ENCODE peak calls at places on chromosomes 1 and 21, in ten cellular contexts. G is HT1080; Z is kidney; D is sigmoid colon; I is Daoy; X is neural progenitor cell; K is SK-N-DZ; O is AG08395; B is pulmonary artery endothelial cell; S is stimulated activated naive B cell treated with anti-CD40 and anti-IgM and Interleukin-4, amounts not matched to agents 10 μg/mL and 1 μg/mL and 100 μg/mL, for 72 hours. F is an unnamed sample.

GRCh38 chr21:36917487-36918158 is 48.8 kb downstream of the HLCS start:
- DNase-seq in S (no peak), X (peak; percentile 71), Z (no peak), G (peak; percentile 20), K (no peak), I (peak; percentile 75), D (no peak), B (peak; percentile 24), O (peak; percentile 21), F (no peak)

GRCh38 chr1:41313661-41314131 is 47.5 kb upstream of the FOXO6 start:
- DNase-seq in O (no peak), G (no peak), X (peak; percentile 59), B (no peak), I (peak; percentile 41), S (no peak), D (no peak), Z (no peak), K (peak; percentile 40), F (peak; percentile 4)

GRCh38 chr1:114718661-114719423 is 2.3 kb upstream of the NRAS start:
- DNase-seq in S (no peak), O (no peak), X (no peak), K (no peak), G (peak; percentile 55), D (no peak), I (peak; percentile 60), B (no peak), Z (no peak), F (no peak)

GRCh38 chr1:181646723-181647122 is 163.4 kb downstream of the CACNA1E start:
- DNase-seq in S (no peak), Z (no peak), O (no peak), D (no peak), B (no peak), I (no peak), G (no peak), K (no peak), X (no peak), F (no peak)

GRCh38 chr21:18117116-18117515 is 127.5 kb upstream of the CHODL start:
- DNase-seq in X (no peak), G (no peak), K (no peak), S (no peak), Z (no peak), I (no peak), D (no peak), B (no peak), O (no peak), F (no peak)

GRCh38 chr1:63411081-63411480 is 43.7 kb downstream of the ALG6 start:
- DNase-seq in S (no peak), X (no peak), B (no peak), D (no peak), O (no peak), G (no peak), I (no peak), Z (no peak), K (no peak), F (no peak)

GRCh38 chr1:178275553-178275952 is 181.6 kb downstream of the RASAL2 start:
- DNase-seq in B (peak; percentile 20), X (no peak), G (peak; percentile 64), K (no peak), D (no peak), O (no peak), Z (no peak), I (peak; percentile 9), S (no peak), F (no peak)

GRCh38 chr1:162660598-162660997 is 28.3 kb downstream of the DDR2 start:
- DNase-seq in I (no peak), D (no peak), Z (no peak), K (no peak), O (no peak), S (no peak), X (no peak), B (no peak), G (no peak), F (no peak)

GRCh38 chr1:56080123-56080522 is 499.2 kb downstream of the PLPP3 start:
- DNase-seq in G (peak; percentile 91), X (no peak), S (no peak), I (peak; percentile 47), D (no peak), Z (no peak), B (peak; percentile 27), K (no peak), O (peak; percentile 36), F (no peak)

GRCh38 chr1:239247299-239247698 is 139.1 kb upstream of the CHRM3 start:
- DNase-seq in D (no peak), O (no peak), Z (no peak), S (no peak), B (no peak), X (no peak), K (no peak), G (no peak), I (no peak), F (no peak)

GRCh38 chr1:119225270-119225669 is 84.8 kb upstream of the WARS2 start:
- DNase-seq in Z (no peak), I (no peak), X (no peak), O (no peak), S (no peak), D (no peak), K (no peak), B (no peak), G (no peak), F (no peak)

GRCh38 chr1:234109840-234110239 is 205.4 kb downstream of the SLC35F3 start:
- DNase-seq in S (no peak), K (no peak), O (no peak), D (no peak), I (no peak), B (no peak), X (no peak), G (no peak), Z (no peak), F (no peak)

GRCh38 chr21:35291963-35292627 is 243.0 kb upstream of the RUNX1 start:
- DNase-seq in I (peak; percentile 56), K (no peak), Z (no peak), X (no peak), G (no peak), S (no peak), B (no peak), D (no peak), O (no peak), F (no peak)

GRCh38 chr1:225114354-225114995 is 185.0 kb downstream of the DNAH14 start:
- DNase-seq in K (no peak), O (no peak), Z (no peak), D (no peak), I (no peak), B (no peak), S (no peak), X (no peak), G (peak; percentile 13), F (no peak)

GRCh38 chr1:19232526-19232851 is 18.8 kb downstream of the EMC1 start:
- DNase-seq in B (no peak), O (no peak), X (no peak), Z (no peak), G (no peak), S (no peak), I (no peak), K (no peak), D (peak; percentile 79), F (no peak)

GRCh38 chr21:38420140-38420539 is 78.1 kb downstream of the ERG start:
- DNase-seq in K (no peak), Z (no peak), O (no peak), I (no peak), X (no peak), G (no peak), B (no peak), D (no peak), S (no peak), F (no peak)

GRCh38 chr1:186498695-186499389 is 37.9 kb upstream of the PDC start:
- DNase-seq in D (no peak), G (no peak), S (no peak), B (no peak), O (no peak), I (peak; percentile 14), Z (no peak), K (no peak), X (no peak), F (no peak)

GRCh38 chr1:225519166-225519863 is 91.5 kb upstream of the LBR start:
- DNase-seq in X (peak; percentile 43), D (peak; percentile 70), B (no peak), G (no peak), S (no peak), O (no peak), K (no peak), Z (no peak), I (no peak), F (no peak)

GRCh38 chr1:185393205-185393604 is 76.2 kb upstream of the IVNS1ABP start:
- DNase-seq in K (no peak), B (no peak), D (no peak), X (no peak), I (no peak), S (no peak), Z (no peak), G (no peak), O (no peak), F (no peak)

GRCh38 chr1:155219592-155220031 is 11.1 kb downstream of the MTX1 start:
- DNase-seq in S (no peak), K (no peak), D (no peak), Z (no peak), G (no peak), I (no peak), O (peak; percentile 4), X (peak; percentile 50), B (no peak), F (no peak)

GRCh38 chr1:199124351-199124750 is 485.5 kb downstream of the PTPRC start:
- DNase-seq in S (no peak), B (no peak), X (no peak), Z (no peak), D (no peak), I (peak; percentile 14), O (no peak), K (no peak), G (peak; percentile 31), F (no peak)

GRCh38 chr1:117020526-117021156 is 19.1 kb downstream of the CD101 start:
- DNase-seq in K (no peak), G (no peak), X (no peak), O (no peak), I (no peak), S (no peak), Z (no peak), D (no peak), B (no peak), F (no peak)

GRCh38 chr21:36661511-36662309 is 37.2 kb upstream of the SIM2 start:
- DNase-seq in S (no peak), G (peak; percentile 45), Z (no peak), I (peak; percentile 69), X (peak; percentile 62), D (no peak), O (peak; percentile 18), B (no peak), K (no peak), F (no peak)

GRCh38 chr1:42952353-42953001 is 6.2 kb downstream of the SLC2A1 start:
- DNase-seq in K (no peak), D (no peak), B (no peak), S (peak; percentile 60), X (no peak), O (no peak), Z (peak; percentile 54), G (no peak), I (peak; percentile 62), F (no peak)

GRCh38 chr1:53447413-53447812 is 11.8 kb upstream of the DMRTB1 start:
- DNase-seq in I (no peak), O (no peak), K (no peak), S (no peak), G (no peak), D (no peak), B (no peak), X (no peak), Z (no peak), F (no peak)

GRCh38 chr21:33327326-33327725 is 2.6 kb downstream of the IFNAR1 start:
- DNase-seq in O (no peak), X (no peak), I (no peak), D (no peak), S (no peak), B (no peak), K (no peak), Z (no peak), G (no peak), F (no peak)

GRCh38 chr1:168391759-168392681 is 111.3 kb downstream of the TBX19 start:
- DNase-seq in I (no peak), X (no peak), O (no peak), D (peak; percentile 86), G (no peak), Z (peak; percentile 52), B (no peak), K (no peak), S (no peak), F (no peak)

GRCh38 chr1:171343727-171344472 is 29.9 kb downstream of the FMO4 start:
- DNase-seq in I (no peak), O (no peak), Z (no peak), X (no peak), D (no peak), G (no peak), S (no peak), K (no peak), B (no peak), F (no peak)